ENCODE peak calls at places on chromosomes 3 and 15, in four cellular contexts. W, X, B and F are unnamed samples.

GRCh38 chr3:122880173-122880572 is 85.3 kb downstream of the SLC49A4 start:
- DNase-seq in B (no peak), W (no peak), X (no peak), F (no peak)

GRCh38 chr15:92681141-92681622 is 25.6 kb upstream of the FAM174B start:
- DNase-seq in W (no peak), X (no peak), B (no peak), F (no peak)

GRCh38 chr3:10614160-10614559 is 108.8 kb upstream of the ATP2B2 start:
- DNase-seq in B (no peak), W (no peak), X (no peak), F (no peak)

GRCh38 chr15:42313463-42313862 is 40.2 kb upstream of the TMEM87A start:
- DNase-seq in B (no peak), X (no peak), W (no peak), F (no peak)

GRCh38 chr3:55322649-55323048 is 164.5 kb downstream of the WNT5A start:
- DNase-seq in X (no peak), W (no peak), B (no peak), F (no peak)

GRCh38 chr15:44092221-44092620 is 102.8 kb downstream of the FRMD5 start:
- DNase-seq in W (no peak), B (peak), X (no peak), F (peak)

GRCh38 chr3:66497288-66497972 is 3.4 kb downstream of the LRIG1 start:
- DNase-seq in X (no peak), B (no peak), W (no peak), F (no peak)

GRCh38 chr3:123660900-123661299 is 76.0 kb upstream of the HACD2 start:
- DNase-seq in B (no peak), X (peak), W (no peak), F (peak)

GRCh38 chr15:50260969-50261496 is 4.5 kb downstream of the HDC start:
- DNase-seq in B (no peak), X (no peak), W (no peak), F (no peak)

GRCh38 chr3:112925560-112925959 is 49.3 kb downstream of the CD200R1 start:
- DNase-seq in B (no peak), X (no peak), W (no peak), F (no peak)

GRCh38 chr3:57951106-57951882 is 56.9 kb upstream of the FLNB start:
- DNase-seq in W (no peak), B (no peak), X (peak), F (peak)

GRCh38 chr3:58034738-58035511 is 26.7 kb downstream of the FLNB start:
- DNase-seq in X (no peak), B (no peak), W (no peak), F (no peak)

GRCh38 chr3:87855626-87856025 is 203.2 kb downstream of the CGGBP1 start:
- DNase-seq in B (no peak), W (no peak), X (no peak), F (no peak)

GRCh38 chr3:30146978-30147377 is 459.4 kb upstream of the TGFBR2 start:
- DNase-seq in X (no peak), W (no peak), B (no peak), F (no peak)

GRCh38 chr3:130907500-130907899 is 13.6 kb downstream of the ATP2C1 start:
- DNase-seq in B (no peak), W (no peak), X (no peak), F (no peak)

GRCh38 chr3:144746631-144747030 is 775.0 kb downstream of the DIPK2A start:
- DNase-seq in B (no peak), W (no peak), X (no peak), F (no peak)

GRCh38 chr3:134453631-134454030 is 32.2 kb downstream of the ANAPC13 start:
- DNase-seq in B (no peak), W (no peak), X (no peak), F (no peak)

GRCh38 chr15:80560601-80561025 is 134.5 kb upstream of the ABHD17C start:
- DNase-seq in B (no peak), W (no peak), X (no peak), F (no peak)
- H3K27ac ChIP-seq in B (no peak), W (no peak), X (no peak), F (no peak)

GRCh38 chr3:177338697-177339219 is 141.5 kb upstream of the TBL1XR1 start:
- DNase-seq in B (no peak), W (no peak), X (no peak), F (no peak)
- H3K27ac ChIP-seq in B (no peak), W (no peak), X (peak), F (no peak)

GRCh38 chr3:70970136-70970535 is 613.4 kb downstream of the FOXP1 start:
- DNase-seq in X (no peak), W (no peak), B (no peak), F (no peak)

GRCh38 chr3:70974752-70975151 is 608.8 kb downstream of the FOXP1 start:
- DNase-seq in B (no peak), W (no peak), X (no peak), F (no peak)

GRCh38 chr3:70973558-70973957 is 610.0 kb downstream of the FOXP1 start:
- DNase-seq in B (peak), X (no peak), W (no peak), F (peak)

GRCh38 chr3:70972855-70973254 is 610.7 kb downstream of the FOXP1 start:
- DNase-seq in X (no peak), W (no peak), B (no peak), F (no peak)

DNA sequence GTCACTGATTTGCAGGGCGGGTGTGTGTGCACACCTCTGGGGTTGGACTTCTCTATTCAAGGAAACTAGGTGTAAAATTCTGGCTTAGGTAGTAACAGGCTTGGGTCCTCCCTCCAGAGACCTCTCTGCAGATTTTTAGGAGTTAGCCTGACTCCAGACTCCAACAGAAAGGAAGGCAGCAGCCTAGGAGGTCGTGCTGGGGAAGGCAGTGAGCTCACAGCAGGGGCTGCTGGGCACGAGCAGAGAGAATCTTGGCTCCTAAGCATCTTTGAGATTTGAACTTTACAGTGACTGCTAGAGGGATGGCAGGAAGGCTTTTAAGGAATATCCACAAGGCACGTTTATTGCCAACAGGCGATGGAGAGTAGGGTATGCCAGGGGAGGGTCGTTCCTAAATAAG is 612.6 kb downstream of the FOXP1 start:
- DNase-seq in B (no peak), X (no peak), W (no peak), F (no peak)
- H3K27ac ChIP-seq in B (no peak), X (no peak), W (no peak), F (no peak)

DNA sequence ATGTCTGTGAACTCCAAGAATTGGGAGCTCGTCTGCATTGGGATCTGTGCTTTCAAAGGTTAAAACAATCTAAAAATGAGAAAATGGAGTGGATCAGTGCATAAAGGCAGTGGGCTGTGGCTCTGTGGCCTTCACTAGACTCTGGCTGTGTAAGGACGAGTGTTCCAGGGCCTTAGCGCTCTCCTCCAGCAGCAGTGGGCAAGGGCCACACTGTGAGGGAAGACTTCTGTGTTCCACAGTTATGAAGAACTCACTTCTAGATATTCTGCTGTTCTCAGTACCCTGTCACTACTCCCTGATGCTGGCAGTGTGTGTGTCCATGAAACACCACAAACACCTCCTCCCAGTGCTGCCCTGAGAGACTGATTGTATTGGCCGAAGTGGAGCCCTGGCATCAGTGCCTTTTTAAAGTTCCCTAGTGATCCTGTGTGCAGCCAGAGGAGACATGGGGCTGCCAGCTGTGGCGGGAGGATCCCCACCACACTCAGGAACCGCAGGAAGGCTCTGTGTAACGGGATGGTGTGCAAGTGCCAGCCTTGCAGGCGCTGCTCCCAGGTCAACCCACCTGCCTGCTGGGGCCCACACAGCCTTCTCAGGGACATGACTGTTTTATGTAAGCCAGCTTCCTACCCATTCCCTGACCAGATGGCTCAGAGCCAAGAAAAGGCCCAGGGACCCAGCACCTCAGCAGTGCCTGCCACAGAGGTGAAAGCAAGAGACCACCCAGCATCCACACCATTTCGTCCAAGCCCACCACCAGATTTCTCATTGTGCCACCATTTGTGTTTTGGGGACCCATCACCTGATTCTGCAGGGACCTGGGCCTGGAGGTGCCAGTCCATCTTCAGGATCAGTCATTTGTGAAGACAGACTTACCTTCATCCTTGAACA is 40.4 kb downstream of the ABTB1 start:
- DNase-seq in B (no peak), X (no peak), W (no peak), F (no peak)
- H3K27ac ChIP-seq in B (no peak), X (peak), W (no peak), F (no peak)

DNA sequence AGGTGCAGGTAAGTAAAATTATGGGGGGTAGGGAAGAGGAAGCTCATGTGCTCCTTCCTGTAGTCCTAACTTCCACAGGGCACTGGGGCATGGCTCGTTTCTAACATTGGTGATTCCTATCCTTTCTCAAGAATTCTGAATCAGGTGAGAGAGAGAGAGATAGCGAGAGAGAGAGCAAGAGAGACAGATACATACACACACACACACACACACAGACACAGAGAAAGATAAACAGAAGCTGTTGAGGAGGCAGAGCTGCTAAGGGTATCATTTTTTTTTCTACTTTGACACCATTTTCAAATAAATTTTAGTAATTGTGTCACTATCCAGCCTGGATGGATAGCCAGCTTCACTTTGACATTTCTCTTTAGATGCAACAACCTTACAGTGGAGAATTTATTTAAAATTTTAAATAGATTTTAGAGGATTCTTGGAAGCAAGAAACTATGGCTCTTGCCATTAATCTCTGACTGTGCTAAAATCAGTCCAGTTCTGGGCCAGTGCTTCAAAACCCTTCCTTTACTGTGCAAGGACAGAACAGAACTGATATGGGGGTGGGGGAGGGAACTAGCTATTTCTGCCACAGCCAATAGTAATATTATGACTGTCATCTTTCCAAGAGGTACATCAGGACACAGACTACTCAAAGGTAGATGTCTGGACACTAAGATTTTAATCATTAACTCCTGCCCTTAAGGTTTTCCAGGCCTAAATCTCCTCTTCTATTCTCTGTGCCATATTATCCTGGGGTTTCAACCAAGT is 14.6 kb upstream of the RAMAC start:
- DNase-seq in X (no peak), W (no peak), B (no peak), F (no peak)
- H3K27ac ChIP-seq in X (peak), W (no peak), B (no peak), F (no peak)

DNA sequence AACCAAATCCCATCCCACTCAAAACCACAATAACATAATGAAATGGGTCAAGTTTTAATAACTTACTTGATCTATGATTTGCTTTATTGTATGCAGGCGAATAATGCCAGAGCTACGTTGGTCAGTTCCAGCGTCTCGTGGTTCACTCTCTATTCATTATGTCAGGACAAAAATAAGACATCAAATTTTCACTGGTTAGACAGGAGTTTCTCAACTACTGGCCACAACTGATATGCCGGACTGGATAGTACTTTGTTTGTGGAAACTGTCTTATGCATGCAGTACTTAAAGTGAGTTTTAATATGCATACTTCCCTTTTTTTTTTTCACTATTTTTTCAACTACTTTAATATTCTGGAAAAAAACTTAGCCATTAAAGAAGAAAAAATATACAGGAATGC is 94.4 kb downstream of the TJP1 start:
- DNase-seq in X (no peak), B (no peak), W (no peak), F (no peak)
- H3K27ac ChIP-seq in X (no peak), B (no peak), W (no peak), F (no peak)

GRCh38 chr3:23953523-23953922 is 8.4 kb downstream of the NR1D2 start:
- DNase-seq in X (no peak), B (no peak), W (no peak), F (no peak)

GRCh38 chr3:23954144-23954543 is 9.1 kb downstream of the NR1D2 start:
- DNase-seq in W (no peak), X (no peak), B (no peak), F (no peak)

GRCh38 chr3:23949784-23950183 is 4.7 kb downstream of the NR1D2 start:
- DNase-seq in B (no peak), X (peak), W (no peak), F (no peak)

GRCh38 chr3:23950303-23950702 is 5.2 kb downstream of the NR1D2 start:
- DNase-seq in X (no peak), B (no peak), W (no peak), F (no peak)

DNA sequence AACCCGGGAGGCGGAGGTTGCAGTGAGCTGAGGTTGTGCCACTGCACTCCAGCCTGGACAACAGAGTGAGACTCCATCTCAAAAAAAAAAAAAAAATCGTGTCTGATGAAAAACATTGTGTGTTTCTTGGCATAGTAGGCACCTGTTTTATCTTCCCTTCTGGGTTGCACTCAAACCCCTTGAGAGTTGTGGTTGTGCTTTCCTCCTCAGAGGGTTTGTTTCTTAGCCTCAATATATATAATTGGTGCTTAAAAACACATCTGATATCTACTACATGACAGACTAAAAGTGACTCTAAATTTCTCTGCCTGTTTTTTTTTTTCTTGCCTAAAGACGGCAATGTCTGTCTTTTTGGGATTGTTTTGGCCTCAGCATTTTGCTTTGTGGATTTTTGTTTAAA is 7.6 kb downstream of the NR1D2 start:
- DNase-seq in W (no peak), X (no peak), B (no peak), F (no peak)
- H3K27ac ChIP-seq in W (no peak), X (no peak), B (no peak), F (no peak)

GRCh38 chr3:148998297-148998696 is 7.0 kb downstream of the GYG1 start:
- DNase-seq in X (no peak), W (no peak), B (no peak), F (no peak)

GRCh38 chr3:148998715-148999413 is 7.5 kb downstream of the GYG1 start:
- DNase-seq in W (no peak), B (no peak), X (no peak), F (no peak)

GRCh38 chr3:149001727-149002126 is 10.4 kb downstream of the GYG1 start:
- DNase-seq in X (no peak), W (no peak), B (no peak), F (no peak)

GRCh38 chr3:149000207-149000745 is 8.9 kb downstream of the GYG1 start:
- DNase-seq in W (no peak), B (no peak), X (no peak), F (no peak)

GRCh38 chr3:148999806-149000205 is 8.5 kb downstream of the GYG1 start:
- DNase-seq in W (no peak), B (no peak), X (no peak), F (no peak)
- H3K27ac ChIP-seq in W (no peak), B (no peak), X (peak), F (no peak)

DNA sequence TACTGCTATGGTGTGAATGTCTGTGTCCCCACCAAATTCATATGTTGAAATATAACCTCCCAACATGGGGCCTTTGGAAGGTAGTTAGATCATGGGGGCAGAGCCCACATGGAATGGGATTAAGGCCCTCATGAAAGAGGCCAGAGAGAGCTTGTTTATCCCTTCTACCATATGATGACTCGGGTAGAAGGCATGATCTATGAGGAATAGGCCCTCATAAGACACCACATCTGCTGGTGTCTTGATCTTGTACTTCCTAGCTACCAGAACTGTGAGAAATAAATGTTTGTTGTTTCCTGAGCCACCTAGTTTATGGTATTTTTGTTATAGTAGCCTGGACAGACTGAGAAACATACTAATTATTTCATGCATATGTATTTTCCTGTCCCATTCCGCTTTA is 51.9 kb downstream of the WWTR1 start:
- DNase-seq in B (no peak), W (no peak), X (no peak), F (no peak)
- H3K27ac ChIP-seq in B (peak), W (no peak), X (no peak), F (no peak)